ENCODE peak calls at places on chromosomes 1 and 21, in four cellular contexts. I is neuronal stem cell, U is H1, K is trophoblast cell. S is an unnamed sample.

GRCh38 chr1:187264995-187265602 is 436.4 kb downstream of the PLA2G4A start:
- DNase-seq in I (peak), U (no peak), K (peak), S (peak)

GRCh38 chr21:28148400-28149064 is 844.1 kb downstream of the LTN1 start:
- DNase-seq in K (no peak), U (no peak), I (no peak), S (peak)

GRCh38 chr1:236173174-236173767 is 30.9 kb downstream of the GPR137B start:
- DNase-seq in K (no peak), U (no peak), I (no peak), S (no peak)

GRCh38 chr1:118302145-118302544 is 117.1 kb upstream of the SPAG17 start:
- DNase-seq in K (no peak), U (no peak), I (no peak), S (peak)

GRCh38 chr1:225610539-225610938 is 42.4 kb downstream of the ENAH start:
- DNase-seq in K (no peak), I (no peak), U (no peak), S (no peak)

GRCh38 chr21:20570824-20571232 is 427.4 kb upstream of the NCAM2 start:
- DNase-seq in K (no peak), U (peak), I (peak), S (peak)

GRCh38 chr1:200415693-200416593 is 6.1 kb upstream of the ZNF281 start:
- DNase-seq in I (no peak), U (no peak), K (peak), S (peak)

GRCh38 chr1:41330588-41331545 is 30.4 kb upstream of the FOXO6 start:
- DNase-seq in U (peak), K (no peak), I (no peak), S (peak)

GRCh38 chr1:113140588-113141446 is 67.8 kb downstream of the LRIG2 start:
- DNase-seq in U (peak), K (peak), I (peak), S (peak)

GRCh38 chr1:2019162-2019542 is at the start of gene GABRD:
- DNase-seq in I (no peak), U (no peak), K (peak), S (peak)

GRCh38 chr1:31768939-31769704 is 5.0 kb upstream of the ADGRB2 start:
- DNase-seq in I (no peak), U (no peak), K (peak), S (no peak)

GRCh38 chr21:36847189-36847588 is 119.3 kb downstream of the HLCS start:
- DNase-seq in U (no peak), I (no peak), K (peak), S (peak)

GRCh38 chr1:42971848-42972291 is 13.2 kb upstream of the SLC2A1 start:
- DNase-seq in U (no peak), I (no peak), K (peak), S (peak)

GRCh38 chr1:53909946-53910345 is 16.0 kb downstream of the DIO1 start:
- DNase-seq in U (no peak), K (peak), I (no peak), S (peak)

GRCh38 chr1:228158151-228158571 is 7.4 kb upstream of the IBA57 start:
- DNase-seq in I (no peak), U (no peak), K (no peak), S (no peak)

DNA sequence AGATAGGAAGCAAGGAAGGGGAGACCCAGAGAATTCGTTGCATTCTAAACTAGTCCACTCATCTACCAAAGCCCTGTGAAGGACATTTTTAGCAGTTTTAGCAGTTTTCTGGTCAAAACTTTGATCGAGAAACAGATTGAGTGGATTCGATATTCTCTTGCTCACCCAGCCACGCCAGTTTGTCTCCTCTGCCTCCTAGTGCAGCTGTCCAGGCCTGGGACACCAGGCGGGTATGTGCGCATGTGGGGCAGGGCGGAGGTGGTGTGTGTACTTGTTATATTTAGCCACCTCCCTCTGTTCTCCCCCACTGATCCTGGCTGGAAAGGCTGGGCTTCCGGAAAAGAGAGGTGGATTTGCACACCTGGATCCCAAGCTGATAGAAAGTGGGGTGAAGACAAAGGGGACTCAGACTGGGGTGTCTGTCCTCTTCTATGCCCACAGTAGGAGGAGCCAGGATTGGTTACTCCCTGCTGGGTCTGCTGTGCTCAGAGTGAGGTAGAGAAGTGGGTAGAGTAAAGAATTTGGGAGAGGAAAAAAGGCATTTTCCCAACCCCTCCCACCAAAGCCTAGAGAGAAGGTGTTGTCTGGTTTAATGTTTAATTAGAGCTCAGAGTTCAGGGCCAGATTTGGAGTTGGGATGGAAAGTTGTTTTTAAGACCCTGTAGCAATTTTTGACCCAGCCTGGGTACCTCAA is 3.8 kb downstream of the LMNA start:
- DNase-seq in K (peak), U (no peak), I (no peak), S (peak)
- H3K4me3 ChIP-seq in K (no peak), U (no peak), I (no peak), S (peak)

GRCh38 chr1:231214918-231215675 is 25.9 kb upstream of the GNPAT start:
- DNase-seq in U (no peak), I (no peak), K (no peak), S (no peak)

GRCh38 chr1:231215676-231216385 is 25.2 kb upstream of the GNPAT start:
- DNase-seq in U (no peak), I (no peak), K (no peak), S (no peak)

GRCh38 chr1:231218078-231218477 is 22.9 kb upstream of the GNPAT start:
- DNase-seq in I (no peak), K (no peak), U (no peak), S (no peak)

GRCh38 chr1:231217056-231217455 is 24.0 kb upstream of the GNPAT start:
- DNase-seq in K (no peak), I (no peak), U (no peak), S (no peak)

GRCh38 chr1:231216515-231216914 is 24.5 kb upstream of the GNPAT start:
- DNase-seq in I (no peak), U (no peak), K (no peak), S (no peak)
- H2AFZ ChIP-seq in I (peak), U (no peak), K (no peak), S (no peak)

DNA sequence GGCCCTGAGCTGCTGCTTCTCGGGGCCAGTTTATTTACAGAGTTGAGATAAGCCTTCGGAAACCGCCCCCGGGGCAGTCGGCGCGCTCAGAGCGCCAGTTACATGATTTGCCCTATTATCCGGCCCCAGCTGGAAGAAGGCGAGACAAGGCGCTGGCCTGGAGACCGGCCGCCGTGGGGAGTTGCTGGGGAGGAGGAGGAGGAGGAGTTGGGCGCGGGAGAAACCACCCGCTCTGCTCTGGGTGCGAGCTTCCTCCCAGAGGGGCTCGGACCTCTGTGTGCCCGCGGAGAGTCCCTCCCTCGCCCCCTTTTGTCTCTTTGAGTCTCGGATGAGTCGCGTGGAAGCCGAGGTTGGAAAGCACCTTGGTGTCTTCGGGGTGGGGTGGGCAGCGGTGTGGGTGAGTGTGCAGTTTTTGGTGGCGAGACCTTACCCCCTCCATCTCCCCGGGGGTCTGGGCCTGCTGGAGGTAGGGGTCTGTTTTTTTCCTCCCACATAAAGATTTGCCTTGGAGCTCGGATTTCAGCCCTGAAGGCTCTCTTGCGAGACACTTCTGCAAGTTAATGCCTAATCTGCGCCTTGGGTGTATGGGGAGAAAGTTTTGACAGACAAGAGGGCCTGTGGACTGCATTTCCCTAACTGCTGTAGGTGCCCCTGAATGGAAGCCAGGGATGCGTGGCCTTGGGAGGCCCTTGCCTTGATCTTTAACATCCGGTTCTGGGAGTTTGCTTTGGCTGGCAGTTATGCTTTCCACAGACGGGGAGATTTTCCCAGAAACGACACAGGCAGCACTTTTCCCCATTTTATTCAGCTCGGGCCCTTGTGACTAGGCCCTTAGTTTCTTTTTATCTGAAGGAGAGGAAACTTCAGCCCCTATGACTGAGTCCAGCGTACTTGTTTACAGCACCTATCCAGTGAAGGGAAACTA is 80.0 kb downstream of the NDUFS5 start:
- DNase-seq in U (no peak), I (no peak), K (peak), S (peak)
- H2BK12ac ChIP-seq in U (peak), I (peak), K (peak), S (peak)

DNA sequence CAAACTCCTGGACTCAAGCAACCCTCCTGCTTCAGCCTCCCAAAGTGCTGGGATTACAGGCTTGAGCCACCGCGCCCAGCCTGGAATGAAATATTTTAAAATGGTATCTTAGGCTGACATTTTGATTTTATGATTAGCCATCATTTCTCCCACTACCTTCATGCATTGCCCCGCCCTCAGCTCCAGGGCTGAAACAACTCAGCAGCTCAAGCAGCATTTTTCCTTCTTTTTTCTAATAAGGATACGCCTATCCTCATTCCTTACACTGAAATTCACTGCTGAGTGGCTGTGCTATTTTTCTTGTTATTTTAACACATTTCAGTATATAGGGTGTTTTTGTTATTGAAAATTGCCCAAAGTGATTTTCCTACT is 56.8 kb upstream of the HTR1D start:
- DNase-seq in I (no peak), K (peak), U (no peak), S (no peak)
- H3K4me3 ChIP-seq in I (no peak), K (no peak), U (no peak), S (no peak)

GRCh38 chr1:206631085-206631509 is 4.2 kb upstream of the DYRK3 start:
- DNase-seq in K (peak), I (peak), U (peak), S (peak)
- H2AFZ ChIP-seq in K (no peak), I (peak), U (peak), S (no peak)

GRCh38 chr1:149887456-149888159 is 11.8 kb upstream of the BOLA1 start:
- DNase-seq in I (peak), U (peak), K (peak), S (peak)
- H2BK12ac ChIP-seq in I (no peak), U (peak), K (no peak), S (no peak)

S was measured in mesenchymal stem cell.